ENCODE peak calls at places on chromosomes 3 and 15, in eight cellular contexts. S is amygdala; T is HFFc6; C is activated naive CD8-positive, alpha-beta T cell treated with anti-CD3 and anti-CD28 coated beads, Interleukin-2, amount 50 U/mL, for 16 hours; N is NCI-H748 treated with DMSO at 0.1 percent for 48 hours; H is heart left ventricle; L is posterior cingulate gyrus; V is OCI-LY7. B is an unnamed sample.

GRCh38 chr3:4406746-4407568 is 60.1 kb downstream of the SUMF1 start:
- DNase-seq in S (no peak), T (no peak), C (no peak), N (no peak), H (no peak), L (no peak), V (no peak), B (no peak)

GRCh38 chr15:30043211-30043655 is 39.5 kb upstream of the GOLGA8J start:
- DNase-seq in S (no peak), T (no peak), C (no peak), N (no peak), H (no peak), L (no peak), V (no peak), B (peak; percentile 29)

GRCh38 chr3:33447958-33448357 is 7.8 kb upstream of the UBP1 start:
- DNase-seq in S (no peak), T (no peak), C (no peak), N (no peak), H (no peak), L (no peak), V (no peak), B (no peak)

GRCh38 chr3:100155105-100155504 is 40.8 kb upstream of the FILIP1L start:
- DNase-seq in S (no peak), T (no peak), C (no peak), N (no peak), H (no peak), L (no peak), V (no peak), B (no peak)

GRCh38 chr3:67715911-67716310 is 61.5 kb upstream of the SUCLG2 start:
- DNase-seq in S (no peak), T (peak; percentile 18), C (no peak), N (no peak), H (no peak), L (no peak), V (no peak), B (no peak)

GRCh38 chr3:106589306-106589942 is 720.6 kb upstream of the CBLB start:
- DNase-seq in S (no peak), T (no peak), C (no peak), N (no peak), H (no peak), L (no peak), V (no peak), B (no peak)

GRCh38 chr3:50572158-50572557 is 2.8 kb downstream of the HEMK1 start:
- DNase-seq in S (peak; percentile 35), T (peak; percentile 51), C (peak; percentile 68), N (no peak), H (peak; percentile 81), L (peak; percentile 54), V (peak; percentile 65), B (peak; percentile 86)

GRCh38 chr3:100277255-100277800 is 16.5 kb downstream of the TBC1D23 start:
- DNase-seq in S (no peak), T (no peak), C (no peak), N (peak; percentile 35), H (no peak), L (no peak), V (no peak), B (no peak)

GRCh38 chr3:151430821-151431484 is 29.9 kb downstream of the IGSF10 start:
- DNase-seq in S (no peak), T (no peak), C (no peak), N (no peak), H (no peak), L (no peak), V (no peak), B (no peak)